ENCODE peak calls at places on chromosomes 16 and 17, in six cellular contexts. One of them, this sample, is unnamed.

GRCh38 chr17:62605588-62605987 is 21.9 kb upstream of the MRC2 start:
- DNase-seq in HS-27A: no peak
- DNase-seq in activated CD8-positive, alpha-beta memory T cell treated with anti-CD3 and anti-CD28 coated beads for 4 hours: no peak
- DNase-seq in posterior cingulate gyrus: no peak
- DNase-seq in mesothelial cell of epicardium: no peak
- DNase-seq in A172: no peak
- DNase-seq in this sample: no peak

GRCh38 chr16:15811778-15812750 is 44.8 kb downstream of the MYH11 start:
- DNase-seq in posterior cingulate gyrus: no peak
- DNase-seq in activated CD8-positive, alpha-beta memory T cell treated with anti-CD3 and anti-CD28 coated beads for 4 hours: no peak
- DNase-seq in A172: peak; percentile 82
- DNase-seq in mesothelial cell of epicardium: no peak
- DNase-seq in HS-27A: peak; percentile 74
- DNase-seq in this sample: peak; percentile 98

GRCh38 chr17:57455063-57455914 is 199.0 kb downstream of the MSI2 start:
- DNase-seq in HS-27A: no peak
- DNase-seq in mesothelial cell of epicardium: no peak
- DNase-seq in posterior cingulate gyrus: no peak
- DNase-seq in activated CD8-positive, alpha-beta memory T cell treated with anti-CD3 and anti-CD28 coated beads for 4 hours: peak; percentile 11
- DNase-seq in A172: peak; percentile 57
- DNase-seq in this sample: no peak

GRCh38 chr17:71033336-71033735 is 864.0 kb downstream of the KCNJ2 start:
- DNase-seq in activated CD8-positive, alpha-beta memory T cell treated with anti-CD3 and anti-CD28 coated beads for 4 hours: no peak
- DNase-seq in HS-27A: no peak
- DNase-seq in posterior cingulate gyrus: no peak
- DNase-seq in mesothelial cell of epicardium: no peak
- DNase-seq in A172: no peak
- DNase-seq in this sample: no peak

GRCh38 chr17:45433136-45433535 is 466 bp upstream of the ARHGAP27 start:
- DNase-seq in mesothelial cell of epicardium: no peak
- DNase-seq in activated CD8-positive, alpha-beta memory T cell treated with anti-CD3 and anti-CD28 coated beads for 4 hours: no peak
- DNase-seq in posterior cingulate gyrus: no peak
- DNase-seq in A172: no peak
- DNase-seq in HS-27A: no peak
- DNase-seq in this sample: no peak

GRCh38 chr17:14699569-14700190 is 398.8 kb downstream of the HS3ST3B1 start:
- DNase-seq in mesothelial cell of epicardium: no peak
- DNase-seq in HS-27A: no peak
- DNase-seq in activated CD8-positive, alpha-beta memory T cell treated with anti-CD3 and anti-CD28 coated beads for 4 hours: no peak
- DNase-seq in posterior cingulate gyrus: no peak
- DNase-seq in A172: no peak
- DNase-seq in this sample: peak; percentile 50

GRCh38 chr16:53504161-53504663 is 1.2 kb upstream of the AKTIP start:
- DNase-seq in mesothelial cell of epicardium: no peak
- DNase-seq in activated CD8-positive, alpha-beta memory T cell treated with anti-CD3 and anti-CD28 coated beads for 4 hours: no peak
- DNase-seq in A172: peak; percentile 29
- DNase-seq in HS-27A: no peak
- DNase-seq in posterior cingulate gyrus: peak; percentile 27
- DNase-seq in this sample: peak; percentile 41

GRCh38 chr16:24999856-25000447 is 15.2 kb downstream of the ARHGAP17 start:
- DNase-seq in A172: no peak
- DNase-seq in posterior cingulate gyrus: no peak
- DNase-seq in mesothelial cell of epicardium: no peak
- DNase-seq in activated CD8-positive, alpha-beta memory T cell treated with anti-CD3 and anti-CD28 coated beads for 4 hours: no peak
- DNase-seq in HS-27A: no peak
- DNase-seq in this sample: peak; percentile 96

GRCh38 chr16:22675745-22676540 is 138.0 kb upstream of the HS3ST2 start:
- DNase-seq in posterior cingulate gyrus: no peak
- DNase-seq in activated CD8-positive, alpha-beta memory T cell treated with anti-CD3 and anti-CD28 coated beads for 4 hours: no peak
- DNase-seq in A172: no peak
- DNase-seq in mesothelial cell of epicardium: no peak
- DNase-seq in HS-27A: no peak
- DNase-seq in this sample: no peak

GRCh38 chr16:47966325-47966724 is 189.5 kb downstream of the ABCC12 start:
- DNase-seq in mesothelial cell of epicardium: no peak
- DNase-seq in A172: no peak
- DNase-seq in posterior cingulate gyrus: no peak
- DNase-seq in HS-27A: no peak
- DNase-seq in activated CD8-positive, alpha-beta memory T cell treated with anti-CD3 and anti-CD28 coated beads for 4 hours: no peak
- DNase-seq in this sample: no peak

GRCh38 chr16:86379505-86379846 is 130.9 kb upstream of the FOXF1 start:
- DNase-seq in posterior cingulate gyrus: no peak
- DNase-seq in activated CD8-positive, alpha-beta memory T cell treated with anti-CD3 and anti-CD28 coated beads for 4 hours: no peak
- DNase-seq in mesothelial cell of epicardium: no peak
- DNase-seq in HS-27A: no peak
- DNase-seq in A172: peak; percentile 75
- DNase-seq in this sample: no peak

GRCh38 chr17:71764507-71764906 is 356.3 kb upstream of the SOX9 start:
- DNase-seq in mesothelial cell of epicardium: no peak
- DNase-seq in A172: peak; percentile 52
- DNase-seq in activated CD8-positive, alpha-beta memory T cell treated with anti-CD3 and anti-CD28 coated beads for 4 hours: no peak
- DNase-seq in posterior cingulate gyrus: no peak
- DNase-seq in HS-27A: no peak
- DNase-seq in this sample: no peak

GRCh38 chr17:14200354-14200753 is 36.3 kb downstream of the CDRT15 start:
- DNase-seq in HS-27A: no peak
- DNase-seq in mesothelial cell of epicardium: no peak
- DNase-seq in A172: no peak
- DNase-seq in activated CD8-positive, alpha-beta memory T cell treated with anti-CD3 and anti-CD28 coated beads for 4 hours: no peak
- DNase-seq in posterior cingulate gyrus: no peak
- DNase-seq in this sample: no peak

GRCh38 chr17:6669479-6670212 is 18.1 kb downstream of the C17orf100 start:
- DNase-seq in posterior cingulate gyrus: no peak
- DNase-seq in activated CD8-positive, alpha-beta memory T cell treated with anti-CD3 and anti-CD28 coated beads for 4 hours: no peak
- DNase-seq in HS-27A: no peak
- DNase-seq in mesothelial cell of epicardium: no peak
- DNase-seq in A172: no peak
- DNase-seq in this sample: no peak

GRCh38 chr17:36089888-36090836 is at the start of gene CCL3:
- DNase-seq in mesothelial cell of epicardium: no peak
- DNase-seq in A172: no peak
- DNase-seq in HS-27A: no peak
- DNase-seq in posterior cingulate gyrus: no peak
- DNase-seq in activated CD8-positive, alpha-beta memory T cell treated with anti-CD3 and anti-CD28 coated beads for 4 hours: no peak
- DNase-seq in this sample: no peak

GRCh38 chr16:23597003-23597756 is 1.1 kb upstream of the NDUFAB1 start:
- DNase-seq in mesothelial cell of epicardium: no peak
- DNase-seq in A172: no peak
- DNase-seq in HS-27A: no peak
- DNase-seq in posterior cingulate gyrus: no peak
- DNase-seq in activated CD8-positive, alpha-beta memory T cell treated with anti-CD3 and anti-CD28 coated beads for 4 hours: no peak
- DNase-seq in this sample: no peak

GRCh38 chr16:71542377-71542776 is 16.2 kb downstream of the CHST4 start:
- DNase-seq in HS-27A: no peak
- DNase-seq in posterior cingulate gyrus: no peak
- DNase-seq in A172: no peak
- DNase-seq in activated CD8-positive, alpha-beta memory T cell treated with anti-CD3 and anti-CD28 coated beads for 4 hours: peak; percentile 9
- DNase-seq in mesothelial cell of epicardium: no peak
- DNase-seq in this sample: no peak

GRCh38 chr17:59607817-59608403 is 11.8 kb upstream of the CLTC start:
- DNase-seq in A172: no peak
- DNase-seq in posterior cingulate gyrus: no peak
- DNase-seq in mesothelial cell of epicardium: no peak
- DNase-seq in HS-27A: no peak
- DNase-seq in activated CD8-positive, alpha-beta memory T cell treated with anti-CD3 and anti-CD28 coated beads for 4 hours: no peak
- DNase-seq in this sample: no peak

GRCh38 chr16:12531937-12532336 is 271.8 kb downstream of the CPPED1 start:
- DNase-seq in mesothelial cell of epicardium: no peak
- DNase-seq in A172: peak; percentile 21
- DNase-seq in HS-27A: no peak
- DNase-seq in posterior cingulate gyrus: no peak
- DNase-seq in activated CD8-positive, alpha-beta memory T cell treated with anti-CD3 and anti-CD28 coated beads for 4 hours: no peak
- DNase-seq in this sample: no peak

GRCh38 chr16:66293207-66293735 is 73.2 kb upstream of the CDH5 start:
- DNase-seq in activated CD8-positive, alpha-beta memory T cell treated with anti-CD3 and anti-CD28 coated beads for 4 hours: no peak
- DNase-seq in posterior cingulate gyrus: no peak
- DNase-seq in mesothelial cell of epicardium: peak; percentile 14
- DNase-seq in HS-27A: no peak
- DNase-seq in A172: no peak
- DNase-seq in this sample: no peak

GRCh38 chr16:946048-946395 is 24.8 kb downstream of the LMF1 start:
- DNase-seq in mesothelial cell of epicardium: no peak
- DNase-seq in A172: no peak
- DNase-seq in posterior cingulate gyrus: no peak
- DNase-seq in activated CD8-positive, alpha-beta memory T cell treated with anti-CD3 and anti-CD28 coated beads for 4 hours: no peak
- DNase-seq in HS-27A: no peak
- DNase-seq in this sample: no peak

GRCh38 chr17:66348605-66349165 is 46.3 kb downstream of the PRKCA start:
- DNase-seq in posterior cingulate gyrus: no peak
- DNase-seq in mesothelial cell of epicardium: no peak
- DNase-seq in HS-27A: peak; percentile 33
- DNase-seq in A172: peak; percentile 89
- DNase-seq in activated CD8-positive, alpha-beta memory T cell treated with anti-CD3 and anti-CD28 coated beads for 4 hours: no peak
- DNase-seq in this sample: peak; percentile 76

GRCh38 chr16:84614075-84614474 is 3.8 kb downstream of the COTL1 start:
- DNase-seq in HS-27A: no peak
- DNase-seq in posterior cingulate gyrus: no peak
- DNase-seq in activated CD8-positive, alpha-beta memory T cell treated with anti-CD3 and anti-CD28 coated beads for 4 hours: no peak
- DNase-seq in A172: no peak
- DNase-seq in mesothelial cell of epicardium: no peak
- DNase-seq in this sample: no peak

GRCh38 chr17:22303096-22303495 is 610.8 kb downstream of the KCNJ18 start:
- DNase-seq in posterior cingulate gyrus: no peak
- DNase-seq in A172: no peak
- DNase-seq in activated CD8-positive, alpha-beta memory T cell treated with anti-CD3 and anti-CD28 coated beads for 4 hours: no peak
- DNase-seq in mesothelial cell of epicardium: no peak
- DNase-seq in HS-27A: no peak
- DNase-seq in this sample: no peak

GRCh38 chr17:73551756-73552155 is 92.5 kb downstream of the SDK2 start:
- DNase-seq in activated CD8-positive, alpha-beta memory T cell treated with anti-CD3 and anti-CD28 coated beads for 4 hours: no peak
- DNase-seq in posterior cingulate gyrus: no peak
- DNase-seq in A172: no peak
- DNase-seq in mesothelial cell of epicardium: no peak
- DNase-seq in HS-27A: no peak
- DNase-seq in this sample: no peak

GRCh38 chr16:85401370-85401916 is 211.7 kb upstream of the GSE1 start:
- DNase-seq in HS-27A: no peak
- DNase-seq in A172: no peak
- DNase-seq in mesothelial cell of epicardium: peak; percentile 36
- DNase-seq in posterior cingulate gyrus: no peak
- DNase-seq in activated CD8-positive, alpha-beta memory T cell treated with anti-CD3 and anti-CD28 coated beads for 4 hours: no peak
- DNase-seq in this sample: no peak

GRCh38 chr17:81264640-81265039 is 25.5 kb downstream of the NDUFAF8 start:
- DNase-seq in mesothelial cell of epicardium: no peak
- DNase-seq in HS-27A: no peak
- DNase-seq in A172: no peak
- DNase-seq in activated CD8-positive, alpha-beta memory T cell treated with anti-CD3 and anti-CD28 coated beads for 4 hours: no peak
- DNase-seq in posterior cingulate gyrus: no peak
- DNase-seq in this sample: no peak

GRCh38 chr17:80455784-80456183 is 20.6 kb downstream of the NPTX1 start:
- DNase-seq in A172: no peak
- DNase-seq in HS-27A: no peak
- DNase-seq in activated CD8-positive, alpha-beta memory T cell treated with anti-CD3 and anti-CD28 coated beads for 4 hours: no peak
- DNase-seq in mesothelial cell of epicardium: no peak
- DNase-seq in posterior cingulate gyrus: no peak
- DNase-seq in this sample: no peak

GRCh38 chr16:89442990-89443726 is 47.2 kb downstream of the ANKRD11 start:
- DNase-seq in mesothelial cell of epicardium: peak; percentile 76
- DNase-seq in posterior cingulate gyrus: no peak
- DNase-seq in A172: peak; percentile 73
- DNase-seq in HS-27A: peak; percentile 61
- DNase-seq in activated CD8-positive, alpha-beta memory T cell treated with anti-CD3 and anti-CD28 coated beads for 4 hours: no peak
- DNase-seq in this sample: peak; percentile 79

GRCh38 chr16:57694556-57695377 is at the start of gene DRC7:
- DNase-seq in mesothelial cell of epicardium: no peak
- DNase-seq in HS-27A: peak; percentile 15
- DNase-seq in posterior cingulate gyrus: peak; percentile 36
- DNase-seq in A172: peak; percentile 28
- DNase-seq in activated CD8-positive, alpha-beta memory T cell treated with anti-CD3 and anti-CD28 coated beads for 4 hours: no peak
- DNase-seq in this sample: no peak

GRCh38 chr17:16262201-16262600 is 45.2 kb downstream of the PIGL start:
- DNase-seq in posterior cingulate gyrus: no peak
- DNase-seq in activated CD8-positive, alpha-beta memory T cell treated with anti-CD3 and anti-CD28 coated beads for 4 hours: no peak
- DNase-seq in HS-27A: no peak
- DNase-seq in mesothelial cell of epicardium: no peak
- DNase-seq in A172: no peak
- DNase-seq in this sample: no peak

GRCh38 chr17:53749178-53749577 is 73.5 kb upstream of the KIF2B start:
- DNase-seq in posterior cingulate gyrus: no peak
- DNase-seq in HS-27A: peak; percentile 12
- DNase-seq in activated CD8-positive, alpha-beta memory T cell treated with anti-CD3 and anti-CD28 coated beads for 4 hours: no peak
- DNase-seq in A172: peak; percentile 57
- DNase-seq in mesothelial cell of epicardium: no peak
- DNase-seq in this sample: no peak

GRCh38 chr17:81298991-81299733 is 4.1 kb upstream of the SLC38A10 start:
- DNase-seq in mesothelial cell of epicardium: no peak
- DNase-seq in posterior cingulate gyrus: no peak
- DNase-seq in activated CD8-positive, alpha-beta memory T cell treated with anti-CD3 and anti-CD28 coated beads for 4 hours: no peak
- DNase-seq in HS-27A: no peak
- DNase-seq in A172: no peak
- DNase-seq in this sample: no peak

GRCh38 chr16:84851192-84852127 is 31.7 kb downstream of the CRISPLD2 start:
- DNase-seq in posterior cingulate gyrus: no peak
- DNase-seq in activated CD8-positive, alpha-beta memory T cell treated with anti-CD3 and anti-CD28 coated beads for 4 hours: no peak
- DNase-seq in HS-27A: peak; percentile 94
- DNase-seq in mesothelial cell of epicardium: no peak
- DNase-seq in A172: peak; percentile 98
- DNase-seq in this sample: no peak

This sample was measured in retinal pigment epithelial cell.